ENCODE peak calls at places on chromosomes 4 and X, in four cellular contexts. P is epithelial cell of proximal tubule; F is dorsolateral prefrontal cortex; M is activated T-helper 2 cell treated with anti-CD3 and anti-CD28 coated beads, Interferon-gamma antibody, Interleukin-2, Interleukin-4, amounts not matched to agents 10 μg/mL and 5 μg/mL and 100 μg/mL, durations not matched to agents 14 hours and 24 hours and 36 hours. G is an unnamed sample.

GRCh38 chr4:11214281-11214680 is 214.4 kb downstream of the HS3ST1 start:
- DNase-seq in M (no peak), F (no peak), P (no peak), G (no peak)

GRCh38 chr4:102625232-102625930 is 124.2 kb downstream of the NFKB1 start:
- DNase-seq in F (no peak), P (no peak), M (peak), G (peak)

GRCh38 chr4:85747871-85748491 is 273.0 kb downstream of the ARHGAP24 start:
- DNase-seq in F (no peak), M (no peak), P (no peak), G (peak)

GRCh38 chr4:159016527-159017137 is 86.2 kb upstream of the RAPGEF2 start:
- DNase-seq in F (no peak), P (no peak), M (no peak), G (no peak)

GRCh38 chrX:12249997-12250396 is 111.7 kb downstream of the FRMPD4 start:
- DNase-seq in M (no peak), F (no peak), P (no peak), G (no peak)

GRCh38 chr4:71540749-71541269 is 202.0 kb downstream of the SLC4A4 start:
- DNase-seq in P (no peak), M (no peak), F (no peak), G (no peak)

GRCh38 chr4:5037553-5038551 is 13.4 kb upstream of the STK32B start:
- DNase-seq in M (no peak), P (peak), F (no peak), G (no peak)

GRCh38 chr4:187444061-187444460 is 551.5 kb upstream of the ZFP42 start:
- DNase-seq in M (no peak), P (peak), F (no peak), G (no peak)

GRCh38 chr4:95142877-95143412 is 385.2 kb downstream of the BMPR1B start:
- DNase-seq in F (no peak), M (no peak), P (no peak), G (no peak)

GRCh38 chr4:14184265-14184664 is 556.7 kb upstream of the BOD1L1 start:
- DNase-seq in P (no peak), F (no peak), M (no peak), G (no peak)

GRCh38 chr4:74244049-74244448 is 64.2 kb upstream of the EPGN start:
- DNase-seq in F (no peak), P (no peak), M (no peak), G (no peak)

GRCh38 chr4:114807759-114808404 is 209.3 kb downstream of the UGT8 start:
- DNase-seq in P (no peak), M (peak), F (no peak), G (peak)

G was measured in BE2C.